ENCODE peak calls at places on chromosomes 3 and 15, in four cellular contexts. N is H1, K is GM12878, Y is HepG2. R is an unnamed sample.

GRCh38 chr3:36784012-36784763 is 19.8 kb upstream of the DCLK3 start:
- DNase-seq in N (no peak), K (no peak), Y (no peak), R (no peak)

GRCh38 chr3:5806192-5806591 is 618.7 kb downstream of the EDEM1 start:
- DNase-seq in N (no peak), K (no peak), Y (no peak), R (no peak)

GRCh38 chr15:100196326-100197058 is 145.3 kb downstream of the ADAMTS17 start:
- DNase-seq in N (no peak), K (no peak), Y (no peak), R (no peak)

GRCh38 chr3:192212979-192213378 is 514.4 kb downstream of the FGF12 start:
- DNase-seq in N (no peak), K (no peak), Y (no peak), R (no peak)

GRCh38 chr3:196216681-196217211 is 412 bp downstream of the SLC51A start:
- DNase-seq in N (no peak), K (no peak), Y (no peak), R (no peak)

GRCh38 chr3:98114264-98114663 is 16.3 kb upstream of the OR5H1 start:
- DNase-seq in N (no peak), K (no peak), Y (peak; percentile 1), R (no peak)

GRCh38 chr3:148042663-148043445 is 633.7 kb downstream of the ZIC1 start:
- DNase-seq in N (no peak), K (no peak), Y (no peak), R (no peak)

GRCh38 chr3:30332196-30333021 is 274.0 kb upstream of the TGFBR2 start:
- DNase-seq in N (no peak), K (no peak), Y (no peak), R (no peak)

GRCh38 chr15:56693761-56694160 is 39.5 kb downstream of the ZNF280D start:
- DNase-seq in N (no peak), K (no peak), Y (no peak), R (no peak)

GRCh38 chr3:46112984-46113383 is 85.7 kb upstream of the XCR1 start:
- DNase-seq in N (no peak), K (no peak), Y (no peak), R (no peak)

GRCh38 chr3:128760027-128760426 is 34.0 kb downstream of the RAB7A start:
- DNase-seq in N (no peak), K (no peak), Y (no peak), R (no peak)

GRCh38 chr15:29612096-29612495 is 210.2 kb downstream of the TJP1 start:
- DNase-seq in N (peak; percentile 33), K (no peak), Y (no peak), R (no peak)

GRCh38 chr3:129593595-129594339 is 12.7 kb downstream of the PLXND1 start:
- DNase-seq in N (no peak), K (no peak), Y (peak; percentile 95), R (no peak)

GRCh38 chr15:49815937-49816336 is 195.1 kb downstream of the DTWD1 start:
- DNase-seq in N (no peak), K (peak; percentile 1), Y (no peak), R (no peak)
- TF ChIP-seq MAX in N (no peak), K (no peak), Y (no peak), R (no peak)

DNA sequence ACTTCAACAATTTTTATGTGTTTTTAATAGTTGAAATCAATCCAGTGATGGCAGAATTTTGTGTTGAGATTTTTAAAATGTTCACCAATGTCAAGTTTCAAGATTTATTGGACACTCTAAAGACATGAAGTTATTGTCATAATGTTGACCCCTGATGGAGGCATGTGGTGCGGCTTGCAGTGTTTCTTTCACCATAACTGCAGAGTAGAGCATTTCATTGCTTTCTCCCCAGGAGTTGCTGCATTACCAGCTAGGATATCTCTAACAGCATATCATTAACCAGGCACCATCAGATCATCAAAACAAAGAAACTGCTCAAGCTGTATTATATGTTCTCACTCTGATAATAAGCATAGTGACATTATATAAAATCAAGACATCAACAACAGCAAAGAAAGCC is 72.8 kb downstream of the NAALADL2 start:
- DNase-seq in N (no peak), K (no peak), Y (no peak), R (no peak)
- TF ChIP-seq ATF2 in N (no peak), K (no peak), Y (no peak), R (no peak)

GRCh38 chr3:117322866-117323265 is 613.3 kb downstream of the TUSC7 start:
- DNase-seq in N (no peak), K (no peak), Y (no peak), R (no peak)
- TF ChIP-seq MAX in N (no peak), K (no peak), Y (no peak), R (no peak)

GRCh38 chr3:23875326-23875725 is 41.5 kb downstream of the NKIRAS1 start:
- DNase-seq in N (no peak), K (no peak), Y (no peak), R (no peak)
- TF ChIP-seq ATF2 in N (no peak), K (no peak), Y (no peak), R (no peak)

GRCh38 chr3:136330900-136331299 is 80.8 kb downstream of the PCCB start:
- DNase-seq in N (no peak), K (no peak), Y (no peak), R (no peak)

GRCh38 chr3:136334209-136334608 is 84.1 kb downstream of the PCCB start:
- DNase-seq in N (no peak), K (no peak), Y (no peak), R (no peak)

GRCh38 chr3:136332776-136333175 is 82.6 kb downstream of the PCCB start:
- DNase-seq in N (no peak), K (no peak), Y (peak; percentile 24), R (no peak)

GRCh38 chr3:136329593-136329992 is 79.5 kb downstream of the PCCB start:
- DNase-seq in N (no peak), K (no peak), Y (no peak), R (no peak)

GRCh38 chr3:136332302-136332701 is 82.2 kb downstream of the PCCB start:
- DNase-seq in N (no peak), K (no peak), Y (no peak), R (no peak)
- TF ChIP-seq MAX in N (no peak), K (no peak), Y (no peak), R (no peak)

R was measured in WTC11.